ENCODE peak calls at places on chromosomes 16 and 17, in five cellular contexts. One of them, this sample, is unnamed.

GRCh38 chr17:17108681-17109049 is 66.4 kb downstream of the MPRIP start:
- DNase-seq in thyroid gland: peak
- DNase-seq in A549: peak
- DNase-seq in IMR-90: no peak
- DNase-seq in heart left ventricle: no peak
- DNase-seq in this sample: no peak

GRCh38 chr16:11359370-11359769 is 14.1 kb downstream of the RMI2 start:
- DNase-seq in heart left ventricle: no peak
- DNase-seq in thyroid gland: peak
- DNase-seq in IMR-90: peak
- DNase-seq in A549: no peak
- DNase-seq in this sample: no peak

GRCh38 chr17:73902416-73903181 is 258.4 kb upstream of the SDK2 start:
- DNase-seq in heart left ventricle: no peak
- DNase-seq in A549: no peak
- DNase-seq in IMR-90: no peak
- DNase-seq in thyroid gland: peak
- DNase-seq in this sample: peak

GRCh38 chr17:74116087-74116717 is 87.3 kb upstream of the RPL38 start:
- DNase-seq in IMR-90: no peak
- DNase-seq in thyroid gland: peak
- DNase-seq in A549: no peak
- DNase-seq in heart left ventricle: no peak
- DNase-seq in this sample: no peak

GRCh38 chr17:70047619-70048018 is 27.4 kb upstream of the KCNJ16 start:
- DNase-seq in IMR-90: no peak
- DNase-seq in thyroid gland: no peak
- DNase-seq in heart left ventricle: no peak
- DNase-seq in A549: peak
- DNase-seq in this sample: no peak

GRCh38 chr17:67534941-67535340 is 157.9 kb downstream of the PITPNC1 start:
- DNase-seq in A549: no peak
- DNase-seq in thyroid gland: no peak
- DNase-seq in IMR-90: no peak
- DNase-seq in heart left ventricle: no peak
- DNase-seq in this sample: no peak

GRCh38 chr17:37179893-37180292 is 195.9 kb upstream of the C17orf78 start:
- DNase-seq in A549: no peak
- DNase-seq in heart left ventricle: no peak
- DNase-seq in thyroid gland: no peak
- DNase-seq in IMR-90: peak
- DNase-seq in this sample: no peak

GRCh38 chr16:67207857-67208524 is 9.1 kb downstream of the ELMO3 start:
- DNase-seq in thyroid gland: no peak
- DNase-seq in A549: peak
- DNase-seq in IMR-90: peak
- DNase-seq in heart left ventricle: no peak
- DNase-seq in this sample: no peak

GRCh38 chr16:11742041-11742535 is 569 bp downstream of the TXNDC11 start:
- DNase-seq in thyroid gland: peak
- DNase-seq in heart left ventricle: peak
- DNase-seq in IMR-90: no peak
- DNase-seq in A549: peak
- DNase-seq in this sample: no peak

GRCh38 chr17:1259910-1260389 is 10.3 kb upstream of the BHLHA9 start:
- DNase-seq in IMR-90: no peak
- DNase-seq in heart left ventricle: no peak
- DNase-seq in A549: no peak
- DNase-seq in thyroid gland: no peak
- DNase-seq in this sample: no peak

GRCh38 chr16:56411624-56412023 is 13.7 kb downstream of the AMFR start:
- DNase-seq in thyroid gland: no peak
- DNase-seq in A549: no peak
- DNase-seq in heart left ventricle: no peak
- DNase-seq in IMR-90: no peak
- DNase-seq in this sample: no peak

GRCh38 chr17:67128700-67129099 is 84.3 kb downstream of the CACNG1 start:
- DNase-seq in heart left ventricle: no peak
- DNase-seq in thyroid gland: no peak
- DNase-seq in A549: no peak
- DNase-seq in IMR-90: peak
- DNase-seq in this sample: no peak

DNA sequence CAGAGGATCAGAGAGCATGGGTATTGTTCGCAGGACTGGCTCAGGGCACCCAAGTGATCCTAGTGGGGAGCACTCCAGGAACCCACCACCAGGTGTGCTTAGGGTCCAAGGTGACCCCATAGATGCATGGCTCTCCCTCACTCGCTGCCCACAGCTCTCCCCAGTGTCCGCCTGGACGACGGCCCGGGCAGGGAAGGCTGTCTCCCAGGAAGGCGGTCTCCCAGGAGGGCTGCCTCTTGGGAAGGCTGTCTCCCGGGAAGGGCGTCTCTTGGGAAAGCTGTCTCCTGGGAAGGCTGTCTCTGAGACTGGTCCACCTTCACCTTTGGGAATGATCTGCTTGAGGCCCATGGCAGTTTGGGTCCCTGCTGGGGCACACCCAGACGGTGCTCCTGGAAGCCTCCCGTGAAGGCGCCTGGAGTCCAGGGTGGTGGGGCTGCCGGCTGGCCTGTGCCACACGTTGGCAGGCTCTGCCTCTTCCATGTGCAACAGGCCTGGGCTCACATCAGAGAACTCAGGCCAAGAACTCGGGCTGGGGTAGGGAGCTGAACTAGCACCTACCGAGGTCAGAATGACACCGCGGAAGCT is 5.0 kb downstream of the ECI1 start:
- DNase-seq in heart left ventricle: no peak
- DNase-seq in A549: no peak
- DNase-seq in thyroid gland: no peak
- DNase-seq in IMR-90: no peak
- DNase-seq in this sample: no peak
- TF ChIP-seq POLR2A in heart left ventricle: no peak
- TF ChIP-seq POLR2A in A549: no peak
- TF ChIP-seq POLR2A in thyroid gland: no peak
- TF ChIP-seq POLR2A in IMR-90: no peak
- TF ChIP-seq POLR2A in this sample: no peak

GRCh38 chr17:32492281-32492623 is 5.5 kb downstream of the CDK5R1 start:
- DNase-seq in IMR-90: no peak
- DNase-seq in A549: no peak
- DNase-seq in heart left ventricle: no peak
- DNase-seq in thyroid gland: no peak
- DNase-seq in this sample: no peak
- H3K4me3 ChIP-seq in IMR-90: no peak
- H3K4me3 ChIP-seq in A549: no peak
- H3K4me3 ChIP-seq in heart left ventricle: no peak
- H3K4me3 ChIP-seq in thyroid gland: no peak
- H3K4me3 ChIP-seq in this sample: no peak

GRCh38 chr17:63600569-63601438 is at the start of gene TACO1:
- DNase-seq in thyroid gland: peak
- DNase-seq in IMR-90: peak
- DNase-seq in heart left ventricle: peak
- DNase-seq in A549: peak
- DNase-seq in this sample: no peak
- TF ChIP-seq POLR2A in thyroid gland: peak
- TF ChIP-seq POLR2A in IMR-90: peak
- TF ChIP-seq POLR2A in heart left ventricle: no peak
- TF ChIP-seq POLR2A in A549: peak
- TF ChIP-seq POLR2A in this sample: no peak

GRCh38 chr16:85975421-85976100 is 76.6 kb downstream of the IRF8 start:
- DNase-seq in thyroid gland: no peak
- DNase-seq in A549: peak
- DNase-seq in IMR-90: no peak
- DNase-seq in heart left ventricle: no peak
- DNase-seq in this sample: no peak
- H3K4me3 ChIP-seq in thyroid gland: no peak
- H3K4me3 ChIP-seq in A549: no peak
- H3K4me3 ChIP-seq in IMR-90: no peak
- H3K4me3 ChIP-seq in heart left ventricle: no peak
- H3K4me3 ChIP-seq in this sample: no peak

GRCh38 chr17:75128694-75129505 is 2.6 kb downstream of the NT5C start:
- DNase-seq in A549: no peak
- DNase-seq in heart left ventricle: no peak
- DNase-seq in thyroid gland: no peak
- DNase-seq in IMR-90: no peak
- DNase-seq in this sample: no peak

GRCh38 chr17:75126954-75127353 is 4.6 kb downstream of the NT5C start:
- DNase-seq in A549: no peak
- DNase-seq in thyroid gland: no peak
- DNase-seq in IMR-90: no peak
- DNase-seq in heart left ventricle: no peak
- DNase-seq in this sample: no peak

GRCh38 chr17:75125984-75126383 is 5.6 kb downstream of the NT5C start:
- DNase-seq in heart left ventricle: no peak
- DNase-seq in IMR-90: no peak
- DNase-seq in A549: peak
- DNase-seq in thyroid gland: no peak
- DNase-seq in this sample: no peak

GRCh38 chr17:75124819-75125162 is 6.8 kb downstream of the NT5C start:
- DNase-seq in IMR-90: no peak
- DNase-seq in heart left ventricle: no peak
- DNase-seq in A549: no peak
- DNase-seq in thyroid gland: no peak
- DNase-seq in this sample: no peak

GRCh38 chr17:75124041-75124818 is 7.3 kb downstream of the NT5C start:
- DNase-seq in IMR-90: peak
- DNase-seq in thyroid gland: no peak
- DNase-seq in heart left ventricle: peak
- DNase-seq in A549: peak
- DNase-seq in this sample: no peak
- TF ChIP-seq POLR2A in IMR-90: no peak
- TF ChIP-seq POLR2A in thyroid gland: no peak
- TF ChIP-seq POLR2A in heart left ventricle: no peak
- TF ChIP-seq POLR2A in A549: peak
- TF ChIP-seq POLR2A in this sample: no peak

DNA sequence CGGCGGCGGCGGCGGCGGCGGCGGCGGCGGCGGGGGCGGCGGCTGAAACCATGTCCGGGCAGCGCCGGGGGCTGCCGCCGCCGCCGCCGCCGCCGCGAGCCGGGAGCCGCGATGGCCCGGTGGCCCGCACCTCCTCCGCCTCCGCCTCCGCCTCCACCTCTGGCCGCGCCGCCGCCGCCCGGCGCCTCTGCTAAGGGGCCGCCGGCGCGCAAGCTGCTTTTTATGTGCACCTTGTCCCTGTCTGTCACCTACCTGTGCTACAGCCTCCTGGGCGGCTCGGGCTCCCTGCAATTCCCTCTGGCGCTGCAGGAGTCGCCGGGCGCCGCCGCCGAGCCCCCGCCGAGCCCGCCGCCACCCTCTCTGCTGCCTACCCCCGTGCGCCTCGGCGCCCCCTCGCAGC is 548 bp downstream of the HS3ST4 start:
- DNase-seq in A549: no peak
- DNase-seq in thyroid gland: no peak
- DNase-seq in heart left ventricle: no peak
- DNase-seq in IMR-90: no peak
- DNase-seq in this sample: no peak
- H3K4me3 ChIP-seq in A549: peak
- H3K4me3 ChIP-seq in thyroid gland: no peak
- H3K4me3 ChIP-seq in heart left ventricle: no peak
- H3K4me3 ChIP-seq in IMR-90: no peak
- H3K4me3 ChIP-seq in this sample: peak

DNA sequence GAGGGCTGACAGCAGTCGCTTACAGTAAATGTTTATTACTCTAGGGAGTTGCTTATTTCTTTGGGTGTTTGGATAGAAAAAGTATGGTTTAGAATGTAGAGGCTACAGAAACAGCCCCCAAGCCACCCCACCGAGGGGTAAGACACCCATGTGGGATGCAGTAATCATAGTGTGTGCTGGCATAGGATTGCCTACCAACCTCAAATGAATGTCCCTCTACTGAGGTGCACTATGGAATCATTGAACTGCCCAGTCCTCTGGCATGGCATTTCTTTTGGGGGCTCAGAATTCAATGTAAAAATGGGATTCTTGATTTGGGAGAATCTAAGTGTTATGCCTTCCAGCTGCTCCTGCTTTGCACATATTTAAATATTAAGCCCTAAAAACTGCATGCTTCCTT is 46.8 kb downstream of the ZNF267 start:
- DNase-seq in heart left ventricle: no peak
- DNase-seq in IMR-90: no peak
- DNase-seq in A549: no peak
- DNase-seq in thyroid gland: no peak
- DNase-seq in this sample: no peak
- TF ChIP-seq POLR2A in heart left ventricle: no peak
- TF ChIP-seq POLR2A in IMR-90: no peak
- TF ChIP-seq POLR2A in A549: no peak
- TF ChIP-seq POLR2A in thyroid gland: no peak
- TF ChIP-seq POLR2A in this sample: no peak

GRCh38 chr17:31226950-31227349 is 70.1 kb downstream of the OMG start:
- DNase-seq in A549: no peak
- DNase-seq in heart left ventricle: no peak
- DNase-seq in IMR-90: no peak
- DNase-seq in thyroid gland: no peak
- DNase-seq in this sample: no peak
- H3K4me3 ChIP-seq in A549: no peak
- H3K4me3 ChIP-seq in heart left ventricle: no peak
- H3K4me3 ChIP-seq in IMR-90: no peak
- H3K4me3 ChIP-seq in thyroid gland: no peak
- H3K4me3 ChIP-seq in this sample: no peak

GRCh38 chr17:7262192-7263070 is at the start of gene CLDN7:
- DNase-seq in IMR-90: no peak
- DNase-seq in thyroid gland: peak
- DNase-seq in A549: no peak
- DNase-seq in heart left ventricle: no peak
- DNase-seq in this sample: no peak
- TF ChIP-seq POLR2A in IMR-90: no peak
- TF ChIP-seq POLR2A in thyroid gland: peak
- TF ChIP-seq POLR2A in A549: no peak
- TF ChIP-seq POLR2A in heart left ventricle: no peak
- TF ChIP-seq POLR2A in this sample: no peak

This sample was measured in vagina.